ENCODE peak calls at places on chromosomes 3 and 15, in four cellular contexts. D, O, K and B are unnamed samples.

GRCh38 chr3:46214751-46215352 is 6.7 kb upstream of the CCR1 start:
- DNase-seq in D (peak), K (no peak), O (no peak), B (no peak)

GRCh38 chr15:82873000-82873680 is 63.7 kb downstream of the WHAMM start:
- DNase-seq in D (no peak), K (no peak), O (no peak), B (no peak)

GRCh38 chr15:41621200-41622193 is 38.7 kb upstream of the MGA start:
- DNase-seq in D (peak), K (peak), O (peak), B (peak)

GRCh38 chr15:27545494-27546255 is 553.4 kb downstream of the OCA2 start:
- DNase-seq in O (no peak), D (no peak), K (no peak), B (no peak)

GRCh38 chr15:97995192-97995591 is 34.7 kb downstream of the ARRDC4 start:
- DNase-seq in D (no peak), K (no peak), O (no peak), B (no peak)

GRCh38 chr15:67731112-67731761 is 94.1 kb upstream of the SKOR1 start:
- DNase-seq in O (peak), D (no peak), K (no peak), B (no peak)

GRCh38 chr3:66520716-66521115 is 19.9 kb upstream of the LRIG1 start:
- DNase-seq in K (no peak), O (peak), D (no peak), B (no peak)

GRCh38 chr3:184171562-184171961 is 3.1 kb upstream of the AP2M1 start:
- DNase-seq in K (no peak), D (no peak), O (peak), B (no peak)

GRCh38 chr3:41863024-41863423 is 98.9 kb downstream of the ULK4 start:
- DNase-seq in K (no peak), O (no peak), D (no peak), B (no peak)

GRCh38 chr3:160447544-160447943 is 2.0 kb downstream of the TRIM59 start:
- DNase-seq in D (no peak), O (peak), K (no peak), B (no peak)

GRCh38 chr3:20054549-20054987 is 14.3 kb downstream of the KAT2B start:
- DNase-seq in D (no peak), O (peak), K (no peak), B (peak)

GRCh38 chr3:128906804-128907525 is 27.5 kb downstream of the ACAD9 start:
- DNase-seq in K (no peak), O (no peak), D (no peak), B (no peak)

GRCh38 chr3:11637901-11638668 is 5.6 kb downstream of the VGLL4 start:
- DNase-seq in O (peak), K (no peak), D (no peak), B (no peak)

GRCh38 chr15:66860844-66861243 is 158.8 kb downstream of the SMAD6 start:
- DNase-seq in K (no peak), D (no peak), O (no peak), B (no peak)

GRCh38 chr15:50636146-50636545 is 50.5 kb downstream of the TRPM7 start:
- DNase-seq in O (no peak), K (no peak), D (no peak), B (no peak)

GRCh38 chr3:7328339-7328738 is 467.4 kb downstream of the GRM7 start:
- DNase-seq in O (no peak), D (no peak), K (no peak), B (no peak)

GRCh38 chr3:40782086-40782721 is 257.4 kb downstream of the ZNF621 start:
- DNase-seq in O (peak), D (no peak), K (no peak), B (no peak)

GRCh38 chr3:141240290-141241247 is 8.9 kb downstream of the PXYLP1 start:
- DNase-seq in O (peak), D (no peak), K (no peak), B (no peak)

GRCh38 chr3:164416491-164417222 is 661.6 kb downstream of the SI start:
- DNase-seq in D (no peak), O (no peak), K (no peak), B (no peak)

GRCh38 chr3:69747511-69748248 is 8.4 kb downstream of the MITF start:
- DNase-seq in D (no peak), O (no peak), K (no peak), B (no peak)

GRCh38 chr3:151067158-151067557 is 18.3 kb upstream of the MED12L start:
- DNase-seq in K (no peak), O (peak), D (no peak), B (no peak)

GRCh38 chr3:44555753-44556152 is 760 bp downstream of the ZKSCAN7 start:
- DNase-seq in O (no peak), K (no peak), D (no peak), B (no peak)

GRCh38 chr15:55434989-55435825 is 26.9 kb downstream of the PIERCE2 start:
- DNase-seq in D (no peak), K (no peak), O (peak), B (no peak)

GRCh38 chr3:46954178-46954577 is 22.4 kb downstream of the CCDC12 start:
- DNase-seq in D (no peak), O (no peak), K (no peak), B (no peak)

GRCh38 chr15:85707519-85708338 is 87.0 kb downstream of the KLHL25 start:
- DNase-seq in D (no peak), K (no peak), O (peak), B (no peak)

GRCh38 chr3:14144423-14145075 is 19.7 kb downstream of the TMEM43 start:
- DNase-seq in K (no peak), O (peak), D (peak), B (peak)

GRCh38 chr3:128376516-128376915 is 90.2 kb downstream of the DNAJB8 start:
- DNase-seq in O (no peak), D (no peak), K (no peak), B (no peak)

GRCh38 chr3:133845127-133845526 is 39.5 kb downstream of the SRPRB start:
- DNase-seq in O (no peak), K (no peak), D (no peak), B (no peak)

GRCh38 chr15:67880651-67881182 is 40.9 kb upstream of the RNU6-1 start:
- DNase-seq in K (no peak), D (no peak), O (peak), B (no peak)

GRCh38 chr3:185709241-185709955 is 115.4 kb downstream of the IGF2BP2 start:
- DNase-seq in K (no peak), O (no peak), D (no peak), B (no peak)

GRCh38 chr3:187360523-187361060 is 7.6 kb upstream of the RTP4 start:
- DNase-seq in O (no peak), K (no peak), D (no peak), B (no peak)

GRCh38 chr3:101695779-101696372 is 9.4 kb upstream of the RPL24 start:
- DNase-seq in O (peak), D (no peak), K (no peak), B (peak)

GRCh38 chr3:146421814-146422748 is 47.3 kb downstream of the PLSCR2 start:
- DNase-seq in D (no peak), O (peak), K (no peak), B (no peak)